ENCODE peak calls at places on chromosomes 2 and 18, in four cellular contexts. One of them, this sample, is unnamed.

GRCh38 chr18:76821356-76821874 is 942 bp upstream of the ZNF236 start:
- DNase-seq in stimulated activated CD8-positive, alpha-beta memory T cell treated with anti-CD3 and anti-CD28 coated beads, Interleukin-7, amount 100 ng/mL, for 4 hours: no peak
- DNase-seq in GM19239: no peak
- DNase-seq in NCI-H1105: peak
- DNase-seq in this sample: no peak

GRCh38 chr18:2985628-2986027 is 27.3 kb downstream of the LPIN2 start:
- DNase-seq in stimulated activated CD8-positive, alpha-beta memory T cell treated with anti-CD3 and anti-CD28 coated beads, Interleukin-7, amount 100 ng/mL, for 4 hours: no peak
- DNase-seq in NCI-H1105: no peak
- DNase-seq in GM19239: no peak
- DNase-seq in this sample: peak

GRCh38 chr2:19785432-19785831 is 116.4 kb downstream of the TTC32 start:
- DNase-seq in GM19239: no peak
- DNase-seq in NCI-H1105: no peak
- DNase-seq in stimulated activated CD8-positive, alpha-beta memory T cell treated with anti-CD3 and anti-CD28 coated beads, Interleukin-7, amount 100 ng/mL, for 4 hours: no peak
- DNase-seq in this sample: peak

GRCh38 chr18:10893761-10894160 is 255.6 kb downstream of the PIEZO2 start:
- DNase-seq in GM19239: no peak
- DNase-seq in NCI-H1105: no peak
- DNase-seq in stimulated activated CD8-positive, alpha-beta memory T cell treated with anti-CD3 and anti-CD28 coated beads, Interleukin-7, amount 100 ng/mL, for 4 hours: no peak
- DNase-seq in this sample: no peak

GRCh38 chr2:120525056-120526046 is 179.4 kb downstream of the INHBB start:
- DNase-seq in stimulated activated CD8-positive, alpha-beta memory T cell treated with anti-CD3 and anti-CD28 coated beads, Interleukin-7, amount 100 ng/mL, for 4 hours: no peak
- DNase-seq in GM19239: no peak
- DNase-seq in NCI-H1105: no peak
- DNase-seq in this sample: no peak

GRCh38 chr2:15643209-15643500 is 51.5 kb downstream of the DDX1 start:
- DNase-seq in stimulated activated CD8-positive, alpha-beta memory T cell treated with anti-CD3 and anti-CD28 coated beads, Interleukin-7, amount 100 ng/mL, for 4 hours: no peak
- DNase-seq in GM19239: no peak
- DNase-seq in NCI-H1105: no peak
- DNase-seq in this sample: no peak

GRCh38 chr2:151826737-151827157 is 1.5 kb downstream of the ARL5A start:
- DNase-seq in NCI-H1105: no peak
- DNase-seq in GM19239: no peak
- DNase-seq in stimulated activated CD8-positive, alpha-beta memory T cell treated with anti-CD3 and anti-CD28 coated beads, Interleukin-7, amount 100 ng/mL, for 4 hours: no peak
- DNase-seq in this sample: peak

GRCh38 chr18:23881778-23882177 is 132.8 kb upstream of the TTC39C start:
- DNase-seq in stimulated activated CD8-positive, alpha-beta memory T cell treated with anti-CD3 and anti-CD28 coated beads, Interleukin-7, amount 100 ng/mL, for 4 hours: no peak
- DNase-seq in NCI-H1105: peak
- DNase-seq in GM19239: no peak
- DNase-seq in this sample: peak

GRCh38 chr2:177758591-177759371 is 313.8 kb downstream of the PDE11A start:
- DNase-seq in NCI-H1105: peak
- DNase-seq in GM19239: no peak
- DNase-seq in stimulated activated CD8-positive, alpha-beta memory T cell treated with anti-CD3 and anti-CD28 coated beads, Interleukin-7, amount 100 ng/mL, for 4 hours: no peak
- DNase-seq in this sample: peak

GRCh38 chr18:8538935-8539334 is 70.3 kb upstream of the RAB12 start:
- DNase-seq in NCI-H1105: no peak
- DNase-seq in GM19239: no peak
- DNase-seq in stimulated activated CD8-positive, alpha-beta memory T cell treated with anti-CD3 and anti-CD28 coated beads, Interleukin-7, amount 100 ng/mL, for 4 hours: no peak
- DNase-seq in this sample: no peak

GRCh38 chr2:219272351-219272750 is 6.8 kb upstream of the DNAJB2 start:
- DNase-seq in NCI-H1105: no peak
- DNase-seq in GM19239: no peak
- DNase-seq in stimulated activated CD8-positive, alpha-beta memory T cell treated with anti-CD3 and anti-CD28 coated beads, Interleukin-7, amount 100 ng/mL, for 4 hours: no peak
- DNase-seq in this sample: no peak

GRCh38 chr2:237752761-237753165 is 45.8 kb upstream of the RBM44 start:
- DNase-seq in NCI-H1105: no peak
- DNase-seq in stimulated activated CD8-positive, alpha-beta memory T cell treated with anti-CD3 and anti-CD28 coated beads, Interleukin-7, amount 100 ng/mL, for 4 hours: peak
- DNase-seq in GM19239: peak
- DNase-seq in this sample: no peak

GRCh38 chr2:64017811-64018714 is 1.2 kb downstream of the VPS54 start:
- DNase-seq in GM19239: no peak
- DNase-seq in stimulated activated CD8-positive, alpha-beta memory T cell treated with anti-CD3 and anti-CD28 coated beads, Interleukin-7, amount 100 ng/mL, for 4 hours: no peak
- DNase-seq in NCI-H1105: peak
- DNase-seq in this sample: peak

GRCh38 chr2:160984426-160985077 is 175.7 kb upstream of the TANK start:
- DNase-seq in NCI-H1105: no peak
- DNase-seq in stimulated activated CD8-positive, alpha-beta memory T cell treated with anti-CD3 and anti-CD28 coated beads, Interleukin-7, amount 100 ng/mL, for 4 hours: no peak
- DNase-seq in GM19239: no peak
- DNase-seq in this sample: no peak

GRCh38 chr2:11129598-11130449 is 25.4 kb upstream of the SLC66A3 start:
- DNase-seq in NCI-H1105: no peak
- DNase-seq in stimulated activated CD8-positive, alpha-beta memory T cell treated with anti-CD3 and anti-CD28 coated beads, Interleukin-7, amount 100 ng/mL, for 4 hours: peak
- DNase-seq in GM19239: peak
- DNase-seq in this sample: peak

GRCh38 chr2:117257369-117257768 is 557.1 kb upstream of the DDX18 start:
- DNase-seq in NCI-H1105: no peak
- DNase-seq in stimulated activated CD8-positive, alpha-beta memory T cell treated with anti-CD3 and anti-CD28 coated beads, Interleukin-7, amount 100 ng/mL, for 4 hours: no peak
- DNase-seq in GM19239: no peak
- DNase-seq in this sample: no peak

GRCh38 chr2:42256502-42256901 is 87.3 kb downstream of the EML4 start:
- DNase-seq in NCI-H1105: no peak
- DNase-seq in GM19239: peak
- DNase-seq in stimulated activated CD8-positive, alpha-beta memory T cell treated with anti-CD3 and anti-CD28 coated beads, Interleukin-7, amount 100 ng/mL, for 4 hours: no peak
- DNase-seq in this sample: no peak

GRCh38 chr2:210630904-210631560 is 74.6 kb downstream of the CPS1 start:
- DNase-seq in NCI-H1105: peak
- DNase-seq in GM19239: no peak
- DNase-seq in stimulated activated CD8-positive, alpha-beta memory T cell treated with anti-CD3 and anti-CD28 coated beads, Interleukin-7, amount 100 ng/mL, for 4 hours: no peak
- DNase-seq in this sample: no peak

GRCh38 chr2:63765117-63765516 is 76.6 kb upstream of the UGP2 start:
- DNase-seq in GM19239: no peak
- DNase-seq in NCI-H1105: no peak
- DNase-seq in stimulated activated CD8-positive, alpha-beta memory T cell treated with anti-CD3 and anti-CD28 coated beads, Interleukin-7, amount 100 ng/mL, for 4 hours: no peak
- DNase-seq in this sample: no peak

GRCh38 chr18:8439091-8439490 is 170.1 kb upstream of the RAB12 start:
- DNase-seq in GM19239: no peak
- DNase-seq in NCI-H1105: no peak
- DNase-seq in stimulated activated CD8-positive, alpha-beta memory T cell treated with anti-CD3 and anti-CD28 coated beads, Interleukin-7, amount 100 ng/mL, for 4 hours: no peak
- DNase-seq in this sample: no peak

GRCh38 chr2:172438741-172439508 is 11.5 kb downstream of the ITGA6 start:
- DNase-seq in stimulated activated CD8-positive, alpha-beta memory T cell treated with anti-CD3 and anti-CD28 coated beads, Interleukin-7, amount 100 ng/mL, for 4 hours: no peak
- DNase-seq in GM19239: no peak
- DNase-seq in NCI-H1105: no peak
- DNase-seq in this sample: peak

GRCh38 chr2:150679456-150680120 is 192.1 kb upstream of the RND3 start:
- DNase-seq in stimulated activated CD8-positive, alpha-beta memory T cell treated with anti-CD3 and anti-CD28 coated beads, Interleukin-7, amount 100 ng/mL, for 4 hours: no peak
- DNase-seq in NCI-H1105: no peak
- DNase-seq in GM19239: no peak
- DNase-seq in this sample: no peak

GRCh38 chr2:224347181-224348051 is 54.5 kb downstream of the FAM124B start:
- DNase-seq in stimulated activated CD8-positive, alpha-beta memory T cell treated with anti-CD3 and anti-CD28 coated beads, Interleukin-7, amount 100 ng/mL, for 4 hours: no peak
- DNase-seq in GM19239: no peak
- DNase-seq in NCI-H1105: no peak
- DNase-seq in this sample: no peak

GRCh38 chr2:202022755-202023154 is 10.9 kb upstream of the FZD7 start:
- DNase-seq in stimulated activated CD8-positive, alpha-beta memory T cell treated with anti-CD3 and anti-CD28 coated beads, Interleukin-7, amount 100 ng/mL, for 4 hours: no peak
- DNase-seq in GM19239: no peak
- DNase-seq in NCI-H1105: peak
- DNase-seq in this sample: no peak

GRCh38 chr2:140929866-140930265 is 1201.0 kb downstream of the LRP1B start:
- DNase-seq in NCI-H1105: no peak
- DNase-seq in stimulated activated CD8-positive, alpha-beta memory T cell treated with anti-CD3 and anti-CD28 coated beads, Interleukin-7, amount 100 ng/mL, for 4 hours: no peak
- DNase-seq in GM19239: no peak
- DNase-seq in this sample: no peak

GRCh38 chr2:212535963-212536362 is 2.6 kb downstream of the ERBB4 start:
- DNase-seq in GM19239: no peak
- DNase-seq in stimulated activated CD8-positive, alpha-beta memory T cell treated with anti-CD3 and anti-CD28 coated beads, Interleukin-7, amount 100 ng/mL, for 4 hours: no peak
- DNase-seq in NCI-H1105: no peak
- DNase-seq in this sample: no peak